ENCODE peak calls at places on chromosomes 12 and 14, in nine cellular contexts. One of them, this sample, is unnamed.

GRCh38 chr12:100926669-100927248 is 132.2 kb downstream of the ANO4 start:
- DNase-seq in hepatocyte: peak; percentile 68
- DNase-seq in upper lobe of right lung: no peak
- DNase-seq in body of pancreas: peak; percentile 14
- DNase-seq in IMR-90: peak; percentile 14
- DNase-seq in MM.1S: no peak
- DNase-seq in CD8-positive, alpha-beta T cell: no peak
- DNase-seq in PC-3: peak; percentile 32
- DNase-seq in heart left ventricle: no peak
- DNase-seq in this sample: no peak

GRCh38 chr12:6563448-6564050 is 4.5 kb downstream of the NOP2 start:
- DNase-seq in IMR-90: peak; percentile 40
- DNase-seq in upper lobe of right lung: peak; percentile 75
- DNase-seq in PC-3: peak; percentile 46
- DNase-seq in body of pancreas: peak; percentile 47
- DNase-seq in heart left ventricle: peak; percentile 54
- DNase-seq in CD8-positive, alpha-beta T cell: peak; percentile 76
- DNase-seq in MM.1S: peak; percentile 28
- DNase-seq in hepatocyte: peak; percentile 70
- DNase-seq in this sample: peak; percentile 26

GRCh38 chr14:63212209-63212608 is 8.0 kb downstream of the RHOJ start:
- DNase-seq in upper lobe of right lung: no peak
- DNase-seq in CD8-positive, alpha-beta T cell: no peak
- DNase-seq in PC-3: no peak
- DNase-seq in heart left ventricle: no peak
- DNase-seq in hepatocyte: no peak
- DNase-seq in MM.1S: no peak
- DNase-seq in IMR-90: no peak
- DNase-seq in body of pancreas: no peak
- DNase-seq in this sample: no peak

GRCh38 chr12:122394626-122395194 is 27.8 kb downstream of the CLIP1 start:
- DNase-seq in upper lobe of right lung: no peak
- DNase-seq in CD8-positive, alpha-beta T cell: no peak
- DNase-seq in PC-3: no peak
- DNase-seq in body of pancreas: no peak
- DNase-seq in IMR-90: no peak
- DNase-seq in hepatocyte: no peak
- DNase-seq in MM.1S: no peak
- DNase-seq in heart left ventricle: no peak
- DNase-seq in this sample: no peak

GRCh38 chr12:89236748-89237428 is 115.4 kb downstream of the DUSP6 start:
- DNase-seq in upper lobe of right lung: no peak
- DNase-seq in IMR-90: peak; percentile 82
- DNase-seq in PC-3: peak; percentile 97
- DNase-seq in MM.1S: no peak
- DNase-seq in hepatocyte: no peak
- DNase-seq in heart left ventricle: no peak
- DNase-seq in body of pancreas: no peak
- DNase-seq in CD8-positive, alpha-beta T cell: no peak
- DNase-seq in this sample: peak; percentile 84

GRCh38 chr14:98900721-98901272 is 371.2 kb downstream of the BCL11B start:
- DNase-seq in body of pancreas: no peak
- DNase-seq in IMR-90: no peak
- DNase-seq in PC-3: no peak
- DNase-seq in MM.1S: no peak
- DNase-seq in upper lobe of right lung: no peak
- DNase-seq in CD8-positive, alpha-beta T cell: no peak
- DNase-seq in heart left ventricle: no peak
- DNase-seq in hepatocyte: no peak
- DNase-seq in this sample: no peak

GRCh38 chr12:39852346-39852745 is 232.7 kb upstream of the ABCD2 start:
- DNase-seq in PC-3: no peak
- DNase-seq in body of pancreas: no peak
- DNase-seq in CD8-positive, alpha-beta T cell: no peak
- DNase-seq in IMR-90: peak; percentile 1
- DNase-seq in MM.1S: no peak
- DNase-seq in heart left ventricle: no peak
- DNase-seq in hepatocyte: no peak
- DNase-seq in upper lobe of right lung: no peak
- DNase-seq in this sample: peak; percentile 64

GRCh38 chr12:123917337-123917850 is 55.2 kb downstream of the CCDC92 start:
- DNase-seq in upper lobe of right lung: no peak
- DNase-seq in heart left ventricle: no peak
- DNase-seq in PC-3: no peak
- DNase-seq in MM.1S: no peak
- DNase-seq in IMR-90: no peak
- DNase-seq in hepatocyte: no peak
- DNase-seq in body of pancreas: no peak
- DNase-seq in CD8-positive, alpha-beta T cell: no peak
- DNase-seq in this sample: no peak

GRCh38 chr12:124554429-124555029 is 12.9 kb downstream of the NCOR2 start:
- DNase-seq in body of pancreas: no peak
- DNase-seq in upper lobe of right lung: no peak
- DNase-seq in hepatocyte: no peak
- DNase-seq in heart left ventricle: peak; percentile 66
- DNase-seq in CD8-positive, alpha-beta T cell: no peak
- DNase-seq in IMR-90: no peak
- DNase-seq in PC-3: no peak
- DNase-seq in MM.1S: no peak
- DNase-seq in this sample: no peak

GRCh38 chr14:94445003-94445402 is 7.6 kb downstream of the SERPINA11 start:
- DNase-seq in MM.1S: no peak
- DNase-seq in heart left ventricle: no peak
- DNase-seq in hepatocyte: no peak
- DNase-seq in CD8-positive, alpha-beta T cell: no peak
- DNase-seq in PC-3: no peak
- DNase-seq in body of pancreas: no peak
- DNase-seq in upper lobe of right lung: no peak
- DNase-seq in IMR-90: no peak
- DNase-seq in this sample: no peak

GRCh38 chr12:40156031-40156764 is 50.3 kb upstream of the SLC2A13 start:
- DNase-seq in body of pancreas: no peak
- DNase-seq in MM.1S: no peak
- DNase-seq in PC-3: no peak
- DNase-seq in upper lobe of right lung: no peak
- DNase-seq in hepatocyte: no peak
- DNase-seq in heart left ventricle: no peak
- DNase-seq in CD8-positive, alpha-beta T cell: no peak
- DNase-seq in IMR-90: no peak
- DNase-seq in this sample: no peak

GRCh38 chr14:65732112-65732511 is 319.6 kb downstream of the FUT8 start:
- DNase-seq in body of pancreas: no peak
- DNase-seq in CD8-positive, alpha-beta T cell: no peak
- DNase-seq in heart left ventricle: no peak
- DNase-seq in upper lobe of right lung: no peak
- DNase-seq in IMR-90: no peak
- DNase-seq in hepatocyte: no peak
- DNase-seq in PC-3: peak; percentile 7
- DNase-seq in MM.1S: peak; percentile 67
- DNase-seq in this sample: no peak

GRCh38 chr14:84375235-84375634 is 1154.7 kb upstream of the FLRT2 start:
- DNase-seq in hepatocyte: no peak
- DNase-seq in PC-3: peak; percentile 33
- DNase-seq in heart left ventricle: no peak
- DNase-seq in CD8-positive, alpha-beta T cell: no peak
- DNase-seq in body of pancreas: no peak
- DNase-seq in upper lobe of right lung: no peak
- DNase-seq in MM.1S: no peak
- DNase-seq in IMR-90: peak; percentile 5
- DNase-seq in this sample: peak; percentile 12

GRCh38 chr12:118035194-118036041 is 18.9 kb downstream of the RFC5 start:
- DNase-seq in body of pancreas: no peak
- DNase-seq in CD8-positive, alpha-beta T cell: no peak
- DNase-seq in upper lobe of right lung: no peak
- DNase-seq in heart left ventricle: no peak
- DNase-seq in IMR-90: peak; percentile 22
- DNase-seq in PC-3: peak; percentile 50
- DNase-seq in hepatocyte: no peak
- DNase-seq in MM.1S: peak; percentile 13
- DNase-seq in this sample: no peak

GRCh38 chr12:111816065-111816615 is 25.9 kb upstream of the MAPKAPK5 start:
- DNase-seq in hepatocyte: peak; percentile 28
- DNase-seq in upper lobe of right lung: no peak
- DNase-seq in PC-3: no peak
- DNase-seq in IMR-90: no peak
- DNase-seq in heart left ventricle: no peak
- DNase-seq in body of pancreas: no peak
- DNase-seq in MM.1S: no peak
- DNase-seq in CD8-positive, alpha-beta T cell: no peak
- DNase-seq in this sample: no peak

GRCh38 chr12:51866324-51866723 is 17.8 kb upstream of the FIGNL2 start:
- DNase-seq in MM.1S: no peak
- DNase-seq in body of pancreas: no peak
- DNase-seq in upper lobe of right lung: no peak
- DNase-seq in IMR-90: no peak
- DNase-seq in CD8-positive, alpha-beta T cell: no peak
- DNase-seq in hepatocyte: no peak
- DNase-seq in PC-3: no peak
- DNase-seq in heart left ventricle: no peak
- DNase-seq in this sample: no peak

GRCh38 chr12:51865470-51865745 is 16.9 kb upstream of the FIGNL2 start:
- DNase-seq in MM.1S: no peak
- DNase-seq in IMR-90: no peak
- DNase-seq in PC-3: no peak
- DNase-seq in CD8-positive, alpha-beta T cell: no peak
- DNase-seq in body of pancreas: no peak
- DNase-seq in heart left ventricle: no peak
- DNase-seq in upper lobe of right lung: peak; percentile 46
- DNase-seq in hepatocyte: no peak
- DNase-seq in this sample: no peak

GRCh38 chr12:51866762-51867161 is 18.2 kb upstream of the FIGNL2 start:
- DNase-seq in body of pancreas: no peak
- DNase-seq in MM.1S: no peak
- DNase-seq in heart left ventricle: no peak
- DNase-seq in PC-3: no peak
- DNase-seq in hepatocyte: no peak
- DNase-seq in upper lobe of right lung: peak; percentile 9
- DNase-seq in CD8-positive, alpha-beta T cell: no peak
- DNase-seq in IMR-90: no peak
- DNase-seq in this sample: no peak

GRCh38 chr12:51864701-51865469 is 16.4 kb upstream of the FIGNL2 start:
- DNase-seq in hepatocyte: peak; percentile 59
- DNase-seq in heart left ventricle: no peak
- DNase-seq in upper lobe of right lung: peak; percentile 61
- DNase-seq in PC-3: no peak
- DNase-seq in CD8-positive, alpha-beta T cell: no peak
- DNase-seq in IMR-90: no peak
- DNase-seq in MM.1S: no peak
- DNase-seq in body of pancreas: no peak
- DNase-seq in this sample: no peak

DNA sequence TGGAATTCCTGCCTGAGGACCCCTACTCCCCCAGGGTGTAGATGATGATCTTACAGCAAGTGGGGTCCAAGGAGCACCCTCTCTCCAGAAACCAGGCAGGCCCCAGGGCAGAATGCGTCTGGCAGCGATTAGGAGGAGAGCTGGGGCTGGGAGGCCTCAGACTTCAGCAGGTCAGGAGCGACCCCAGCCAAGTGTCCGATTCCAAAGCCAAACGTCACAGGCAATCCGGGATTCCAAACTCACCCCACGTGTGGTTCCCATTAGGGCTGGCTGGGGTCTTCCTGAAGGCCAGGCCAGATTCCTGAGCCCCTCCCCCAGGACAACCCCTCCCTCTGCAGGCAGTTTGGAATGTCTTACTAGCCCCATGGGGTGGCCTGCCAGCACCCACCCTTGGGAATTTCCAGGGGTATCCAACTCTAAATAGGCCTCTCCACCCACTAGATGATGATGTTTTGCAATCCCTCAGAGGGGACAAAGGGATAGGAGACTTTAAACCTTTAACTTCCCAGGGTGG is 17.3 kb upstream of the FIGNL2 start:
- DNase-seq in upper lobe of right lung: peak; percentile 50
- DNase-seq in CD8-positive, alpha-beta T cell: no peak
- DNase-seq in IMR-90: no peak
- DNase-seq in body of pancreas: no peak
- DNase-seq in MM.1S: no peak
- DNase-seq in heart left ventricle: no peak
- DNase-seq in PC-3: no peak
- DNase-seq in hepatocyte: no peak
- DNase-seq in this sample: no peak
- H3K4me1 ChIP-seq in upper lobe of right lung: peaks cover 36% of the 10 kb centered on the region
- H3K4me1 ChIP-seq in CD8-positive, alpha-beta T cell: peaks cover 19% of the 10 kb centered on the region
- H3K4me1 ChIP-seq in IMR-90: peaks cover 2% of the 10 kb centered on the region
- H3K4me1 ChIP-seq in body of pancreas: peaks cover 20% of the 10 kb centered on the region
- H3K4me1 ChIP-seq in MM.1S: no peaks in the 10 kb centered on the region
- H3K4me1 ChIP-seq in heart left ventricle: peaks cover 16% of the 10 kb centered on the region
- H3K4me1 ChIP-seq in PC-3: no peaks in the 10 kb centered on the region
- H3K4me1 ChIP-seq in hepatocyte: peaks cover 45% of the 10 kb centered on the region
- H3K4me1 ChIP-seq in this sample: no peaks in the 10 kb centered on the region

GRCh38 chr12:81257952-81258551 is 180.2 kb downstream of the ACSS3 start:
- DNase-seq in IMR-90: peak; percentile 47
- DNase-seq in upper lobe of right lung: no peak
- DNase-seq in CD8-positive, alpha-beta T cell: no peak
- DNase-seq in body of pancreas: no peak
- DNase-seq in hepatocyte: peak; percentile 50
- DNase-seq in PC-3: peak; percentile 66
- DNase-seq in heart left ventricle: no peak
- DNase-seq in MM.1S: peak; percentile 62
- DNase-seq in this sample: peak; percentile 16
- TF ChIP-seq CTCF in IMR-90: peak; percentile 55
- TF ChIP-seq CTCF in upper lobe of right lung: peak; percentile 28
- TF ChIP-seq CTCF in CD8-positive, alpha-beta T cell: no peak
- TF ChIP-seq CTCF in body of pancreas: peak; percentile 52
- TF ChIP-seq CTCF in hepatocyte: peak; percentile 75
- TF ChIP-seq CTCF in PC-3: peak; percentile 76
- TF ChIP-seq CTCF in heart left ventricle: no peak
- TF ChIP-seq CTCF in MM.1S: peak; percentile 42
- TF ChIP-seq CTCF in this sample: peak; percentile 78

GRCh38 chr14:91330111-91330696 is 85.7 kb upstream of the GPR68 start:
- DNase-seq in heart left ventricle: no peak
- DNase-seq in hepatocyte: no peak
- DNase-seq in PC-3: no peak
- DNase-seq in upper lobe of right lung: peak; percentile 82
- DNase-seq in CD8-positive, alpha-beta T cell: no peak
- DNase-seq in body of pancreas: no peak
- DNase-seq in MM.1S: no peak
- DNase-seq in IMR-90: no peak
- DNase-seq in this sample: no peak
- H3K27ac ChIP-seq in heart left ventricle: no peak overlapping the region
- H3K27ac ChIP-seq in hepatocyte: no peak overlapping the region
- H3K27ac ChIP-seq in PC-3: no peak overlapping the region
- H3K27ac ChIP-seq in upper lobe of right lung: peak overlapping the region; percentile 17
- H3K27ac ChIP-seq in CD8-positive, alpha-beta T cell: peak overlapping the region; percentile 20
- H3K27ac ChIP-seq in body of pancreas: no peak overlapping the region
- H3K27ac ChIP-seq in MM.1S: no peak overlapping the region
- H3K27ac ChIP-seq in IMR-90: no peak overlapping the region
- H3K27ac ChIP-seq in this sample: no peak overlapping the region

GRCh38 chr12:19373569-19373968 is 65.7 kb upstream of the AEBP2 start:
- DNase-seq in hepatocyte: no peak
- DNase-seq in MM.1S: no peak
- DNase-seq in upper lobe of right lung: no peak
- DNase-seq in body of pancreas: no peak
- DNase-seq in heart left ventricle: no peak
- DNase-seq in IMR-90: peak; percentile 74
- DNase-seq in PC-3: peak; percentile 19
- DNase-seq in CD8-positive, alpha-beta T cell: no peak
- DNase-seq in this sample: no peak

GRCh38 chr12:19375888-19376287 is 63.4 kb upstream of the AEBP2 start:
- DNase-seq in CD8-positive, alpha-beta T cell: no peak
- DNase-seq in body of pancreas: no peak
- DNase-seq in hepatocyte: no peak
- DNase-seq in IMR-90: no peak
- DNase-seq in MM.1S: no peak
- DNase-seq in upper lobe of right lung: no peak
- DNase-seq in heart left ventricle: no peak
- DNase-seq in PC-3: no peak
- DNase-seq in this sample: no peak
- H3K4me1 ChIP-seq in CD8-positive, alpha-beta T cell: no peaks in the 10 kb centered on the region
- H3K4me1 ChIP-seq in body of pancreas: no peaks in the 10 kb centered on the region
- H3K4me1 ChIP-seq in hepatocyte: no peaks in the 10 kb centered on the region
- H3K4me1 ChIP-seq in IMR-90: peaks cover 2% of the 10 kb centered on the region
- H3K4me1 ChIP-seq in MM.1S: no peaks in the 10 kb centered on the region
- H3K4me1 ChIP-seq in upper lobe of right lung: no peaks in the 10 kb centered on the region
- H3K4me1 ChIP-seq in heart left ventricle: no peaks in the 10 kb centered on the region
- H3K4me1 ChIP-seq in PC-3: no peaks in the 10 kb centered on the region
- H3K4me1 ChIP-seq in this sample: no peaks in the 10 kb centered on the region